ENCODE peak calls at places on chromosomes 13 and 19, in four cellular contexts. One of them, this sample, is unnamed. For H3K27me3 and H3K9me3, the result is how much of the 10 kb centered on the place peaks cover.

GRCh38 chr13:94481966-94482365 is 2.5 kb upstream of the DCT start:
- DNase-seq in upper lobe of right lung: no peak
- DNase-seq in right cardiac atrium: peak
- DNase-seq in neuronal stem cell: no peak
- DNase-seq in this sample: no peak

GRCh38 chr19:39316627-39317321 is 3.9 kb downstream of the LRFN1 start:
- DNase-seq in neuronal stem cell: no peak
- DNase-seq in upper lobe of right lung: no peak
- DNase-seq in right cardiac atrium: no peak
- DNase-seq in this sample: no peak

GRCh38 chr13:109941951-109942350 is 155.6 kb upstream of the IRS2 start:
- DNase-seq in upper lobe of right lung: no peak
- DNase-seq in neuronal stem cell: no peak
- DNase-seq in right cardiac atrium: no peak
- DNase-seq in this sample: no peak

GRCh38 chr13:97125051-97125809 is 96.9 kb upstream of the MBNL2 start:
- DNase-seq in neuronal stem cell: no peak
- DNase-seq in upper lobe of right lung: no peak
- DNase-seq in right cardiac atrium: no peak
- DNase-seq in this sample: no peak

GRCh38 chr19:56088454-56089215 is 32.5 kb downstream of the ZNF787 start:
- DNase-seq in neuronal stem cell: no peak
- DNase-seq in upper lobe of right lung: no peak
- DNase-seq in right cardiac atrium: no peak
- DNase-seq in this sample: no peak

GRCh38 chr19:16760990-16761389 is 41.3 kb downstream of the NWD1 start:
- DNase-seq in neuronal stem cell: no peak
- DNase-seq in upper lobe of right lung: no peak
- DNase-seq in right cardiac atrium: no peak
- DNase-seq in this sample: no peak

GRCh38 chr13:66224644-66225043 is 1005.5 kb downstream of the PCDH9 start:
- DNase-seq in neuronal stem cell: no peak
- DNase-seq in upper lobe of right lung: no peak
- DNase-seq in right cardiac atrium: no peak
- DNase-seq in this sample: no peak

GRCh38 chr13:99610702-99611289 is 109.5 kb downstream of the TM9SF2 start:
- DNase-seq in upper lobe of right lung: no peak
- DNase-seq in neuronal stem cell: no peak
- DNase-seq in right cardiac atrium: no peak
- DNase-seq in this sample: no peak

GRCh38 chr19:38889803-38890202 is 9.6 kb downstream of the SIRT2 start:
- DNase-seq in neuronal stem cell: no peak
- DNase-seq in upper lobe of right lung: no peak
- DNase-seq in right cardiac atrium: no peak
- DNase-seq in this sample: no peak

GRCh38 chr13:45441633-45442032 is 23.1 kb upstream of the COG3 start:
- DNase-seq in neuronal stem cell: no peak
- DNase-seq in upper lobe of right lung: no peak
- DNase-seq in right cardiac atrium: no peak
- DNase-seq in this sample: no peak

GRCh38 chr13:110815471-110816204 is 99.2 kb downstream of the ANKRD10 start:
- DNase-seq in right cardiac atrium: no peak
- DNase-seq in upper lobe of right lung: peak
- DNase-seq in neuronal stem cell: no peak
- DNase-seq in this sample: no peak

GRCh38 chr19:49315111-49315510 is 9.9 kb downstream of the SLC6A16 start:
- DNase-seq in neuronal stem cell: no peak
- DNase-seq in right cardiac atrium: no peak
- DNase-seq in upper lobe of right lung: no peak
- DNase-seq in this sample: no peak

GRCh38 chr13:71864094-71864980 is 2.7 kb downstream of the DACH1 start:
- DNase-seq in right cardiac atrium: peak
- DNase-seq in neuronal stem cell: no peak
- DNase-seq in upper lobe of right lung: peak
- DNase-seq in this sample: no peak

GRCh38 chr19:54464044-54464623 is 556 bp upstream of the LENG9 start:
- DNase-seq in neuronal stem cell: peak
- DNase-seq in right cardiac atrium: peak
- DNase-seq in upper lobe of right lung: peak
- DNase-seq in this sample: peak

GRCh38 chr13:49606747-49607648 is 21.3 kb upstream of the ARL11 start:
- DNase-seq in upper lobe of right lung: peak
- DNase-seq in right cardiac atrium: peak
- DNase-seq in neuronal stem cell: peak
- DNase-seq in this sample: peak

GRCh38 chr19:56566904-56567273 is 379 bp upstream of the ZNF470 start:
- DNase-seq in neuronal stem cell: no peak
- DNase-seq in upper lobe of right lung: peak
- DNase-seq in right cardiac atrium: peak
- DNase-seq in this sample: no peak

GRCh38 chr13:106187501-106187900 is 348.0 kb downstream of the EFNB2 start:
- DNase-seq in right cardiac atrium: no peak
- DNase-seq in upper lobe of right lung: no peak
- DNase-seq in neuronal stem cell: no peak
- DNase-seq in this sample: no peak

DNA sequence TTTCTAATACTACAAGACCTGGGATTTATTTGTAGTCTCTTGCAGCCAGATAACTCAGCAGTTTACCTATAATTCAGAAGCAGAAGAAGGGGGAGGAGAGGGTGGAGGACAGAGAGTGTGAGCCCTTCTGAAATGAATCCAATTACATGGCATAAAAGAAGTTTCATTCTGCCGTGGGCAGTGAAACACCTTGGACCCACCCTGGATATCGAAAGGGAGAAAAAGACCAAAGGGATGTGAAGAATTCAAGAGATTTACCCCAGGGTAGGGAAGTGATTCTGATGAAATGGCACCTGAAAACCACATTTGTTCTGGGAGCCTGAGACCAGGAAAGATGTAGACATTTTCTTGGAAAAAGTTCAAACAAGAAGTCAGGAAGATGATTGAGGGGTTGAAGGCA is 140.9 kb downstream of the NDFIP2 start:
- DNase-seq in upper lobe of right lung: no peak
- DNase-seq in neuronal stem cell: no peak
- DNase-seq in right cardiac atrium: no peak
- DNase-seq in this sample: no peak
- H3K27ac ChIP-seq in upper lobe of right lung: no peak
- H3K27ac ChIP-seq in neuronal stem cell: no peak
- H3K27ac ChIP-seq in right cardiac atrium: no peak
- H3K27ac ChIP-seq in this sample: no peak

DNA sequence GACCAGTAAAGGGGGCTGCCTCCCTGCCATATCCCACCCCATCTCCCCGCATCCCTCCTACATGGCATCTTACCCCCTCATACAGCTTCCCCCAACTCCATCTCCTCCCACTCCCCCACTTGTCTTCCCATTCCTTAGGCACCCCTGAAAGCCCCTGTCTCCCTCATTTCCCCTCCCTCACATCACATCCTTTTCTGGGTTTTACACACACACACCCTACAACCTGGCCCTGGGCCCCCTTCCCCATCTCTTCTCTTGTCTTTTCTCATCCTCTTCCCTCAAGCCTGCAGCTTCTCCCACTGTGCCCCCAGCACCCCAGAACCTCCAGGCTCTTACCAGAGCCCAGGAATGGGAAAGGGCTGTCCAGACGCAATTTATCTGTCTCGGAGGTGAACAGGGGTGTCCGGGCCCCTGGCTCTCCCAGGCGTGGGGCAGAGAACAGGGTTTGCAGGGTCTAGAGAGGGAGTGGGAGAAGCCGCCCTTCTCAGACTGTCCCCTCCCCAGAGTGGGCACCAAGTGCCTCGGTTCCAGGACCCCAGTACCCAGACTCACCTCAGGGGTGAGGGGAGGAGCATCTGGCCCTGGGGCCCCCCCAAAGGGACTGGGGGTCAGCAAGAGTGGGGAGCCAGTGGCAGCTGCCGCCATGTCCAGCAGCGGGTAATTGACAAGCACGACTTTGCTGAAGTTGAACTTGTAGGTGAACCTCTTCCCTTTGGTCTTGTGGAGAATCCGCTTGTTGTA is 19.4 kb downstream of the ERFL start:
- DNase-seq in right cardiac atrium: no peak
- DNase-seq in upper lobe of right lung: no peak
- DNase-seq in neuronal stem cell: no peak
- DNase-seq in this sample: no peak
- H3K27me3 ChIP-seq in right cardiac atrium: under half
- H3K27me3 ChIP-seq in upper lobe of right lung: under half
- H3K27me3 ChIP-seq in neuronal stem cell: under half
- H3K27me3 ChIP-seq in this sample: under half

GRCh38 chr19:12580180-12580694 is 29.0 kb upstream of the ZNF564 start:
- DNase-seq in upper lobe of right lung: no peak
- DNase-seq in neuronal stem cell: no peak
- DNase-seq in right cardiac atrium: no peak
- DNase-seq in this sample: no peak
- H3K9me3 ChIP-seq in upper lobe of right lung: under half
- H3K9me3 ChIP-seq in neuronal stem cell: under half
- H3K9me3 ChIP-seq in right cardiac atrium: under half
- H3K9me3 ChIP-seq in this sample: under half

DNA sequence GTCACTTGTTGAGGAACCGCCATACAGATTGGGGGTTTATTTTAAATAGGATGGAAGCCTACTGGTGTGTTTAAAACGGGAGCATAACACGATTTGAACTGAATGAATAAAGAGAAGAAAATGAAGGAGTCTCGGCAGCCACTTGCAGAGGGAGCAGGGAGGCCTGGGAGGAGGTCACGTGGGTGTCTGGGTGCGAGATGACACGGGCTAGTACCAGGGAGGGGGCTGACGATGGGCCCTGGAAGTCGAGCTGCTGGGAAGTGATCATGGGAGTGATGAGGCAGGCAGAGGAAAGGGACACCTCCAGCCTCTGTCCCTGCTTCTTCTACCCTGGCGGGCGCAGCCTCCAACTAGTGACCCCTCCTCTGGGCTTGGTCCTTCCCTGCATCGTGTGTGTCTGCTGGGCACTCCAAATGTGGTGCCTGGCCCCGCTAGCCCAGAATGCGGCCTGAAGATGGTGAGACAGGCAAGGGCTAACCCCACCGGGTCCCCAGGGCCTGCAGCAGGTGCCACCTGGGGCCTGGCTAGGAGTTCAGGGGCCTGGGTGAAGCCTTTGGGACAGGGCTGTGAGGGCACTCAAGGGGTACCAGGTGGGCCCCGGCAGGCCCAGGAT is 35.5 kb downstream of the CRTC1 start:
- DNase-seq in neuronal stem cell: no peak
- DNase-seq in upper lobe of right lung: no peak
- DNase-seq in right cardiac atrium: no peak
- DNase-seq in this sample: no peak
- H3K27ac ChIP-seq in neuronal stem cell: no peak
- H3K27ac ChIP-seq in upper lobe of right lung: no peak
- H3K27ac ChIP-seq in right cardiac atrium: no peak
- H3K27ac ChIP-seq in this sample: no peak

GRCh38 chr19:4197625-4198466 is 15.4 kb downstream of the ANKRD24 start:
- DNase-seq in neuronal stem cell: no peak
- DNase-seq in right cardiac atrium: no peak
- DNase-seq in upper lobe of right lung: no peak
- DNase-seq in this sample: no peak

GRCh38 chr19:4198467-4199126 is 16.1 kb downstream of the ANKRD24 start:
- DNase-seq in neuronal stem cell: no peak
- DNase-seq in right cardiac atrium: no peak
- DNase-seq in upper lobe of right lung: no peak
- DNase-seq in this sample: no peak

GRCh38 chr19:4199699-4200293 is 17.3 kb downstream of the ANKRD24 start:
- DNase-seq in upper lobe of right lung: no peak
- DNase-seq in right cardiac atrium: no peak
- DNase-seq in neuronal stem cell: no peak
- DNase-seq in this sample: no peak

GRCh38 chr19:4200940-4201542 is 18.6 kb downstream of the ANKRD24 start:
- DNase-seq in upper lobe of right lung: no peak
- DNase-seq in right cardiac atrium: no peak
- DNase-seq in neuronal stem cell: no peak
- DNase-seq in this sample: no peak

GRCh38 chr19:4201798-4202197 is 19.3 kb downstream of the ANKRD24 start:
- DNase-seq in upper lobe of right lung: no peak
- DNase-seq in right cardiac atrium: no peak
- DNase-seq in neuronal stem cell: no peak
- DNase-seq in this sample: no peak
- H3K27me3 ChIP-seq in upper lobe of right lung: under half
- H3K27me3 ChIP-seq in right cardiac atrium: under half
- H3K27me3 ChIP-seq in neuronal stem cell: under half
- H3K27me3 ChIP-seq in this sample: under half

DNA sequence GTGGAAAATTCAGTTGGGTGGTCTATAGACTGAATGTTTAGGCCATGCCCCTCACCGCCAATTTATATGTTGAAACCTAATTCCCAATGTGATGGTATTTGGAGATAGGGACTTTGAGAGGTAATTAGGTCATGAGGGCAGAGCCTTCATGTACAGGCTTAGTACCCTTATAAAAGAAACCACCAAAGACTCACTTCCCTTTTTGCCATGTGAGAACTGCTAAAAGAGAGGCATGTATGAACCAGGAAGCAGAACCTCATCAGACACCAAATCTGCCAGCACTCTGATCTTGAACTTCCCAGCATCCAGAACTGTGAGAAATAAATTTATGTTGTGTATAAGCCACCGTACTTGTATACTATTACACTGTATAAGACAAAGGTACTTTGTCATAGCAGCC is 40.6 kb downstream of the UQCRFS1 start:
- DNase-seq in right cardiac atrium: no peak
- DNase-seq in neuronal stem cell: no peak
- DNase-seq in upper lobe of right lung: no peak
- DNase-seq in this sample: no peak
- H3K9me3 ChIP-seq in right cardiac atrium: under half
- H3K9me3 ChIP-seq in neuronal stem cell: under half
- H3K9me3 ChIP-seq in upper lobe of right lung: under half
- H3K9me3 ChIP-seq in this sample: under half

DNA sequence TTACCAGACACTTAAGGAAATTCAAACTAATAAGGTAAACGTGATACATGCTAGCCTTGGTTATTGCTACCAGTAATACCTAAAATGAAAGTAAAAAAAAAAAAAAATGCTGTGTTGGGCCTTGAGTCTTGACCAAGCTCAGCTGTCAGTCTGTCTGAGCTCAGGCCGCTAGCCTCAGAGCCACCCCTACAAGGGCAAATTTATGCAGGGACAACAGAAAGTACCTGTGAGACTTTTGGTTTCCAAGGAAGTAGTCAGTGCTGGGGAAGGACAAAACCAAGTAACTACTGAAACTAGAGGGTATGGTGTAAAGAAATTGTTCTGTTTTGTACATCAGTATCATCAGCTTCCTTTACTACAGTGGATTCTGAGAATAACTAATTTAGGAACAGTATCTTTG is 134.3 kb upstream of the SLITRK5 start:
- DNase-seq in upper lobe of right lung: no peak
- DNase-seq in neuronal stem cell: no peak
- DNase-seq in right cardiac atrium: no peak
- DNase-seq in this sample: no peak
- H3K27ac ChIP-seq in upper lobe of right lung: no peak
- H3K27ac ChIP-seq in neuronal stem cell: no peak
- H3K27ac ChIP-seq in right cardiac atrium: no peak
- H3K27ac ChIP-seq in this sample: no peak

DNA sequence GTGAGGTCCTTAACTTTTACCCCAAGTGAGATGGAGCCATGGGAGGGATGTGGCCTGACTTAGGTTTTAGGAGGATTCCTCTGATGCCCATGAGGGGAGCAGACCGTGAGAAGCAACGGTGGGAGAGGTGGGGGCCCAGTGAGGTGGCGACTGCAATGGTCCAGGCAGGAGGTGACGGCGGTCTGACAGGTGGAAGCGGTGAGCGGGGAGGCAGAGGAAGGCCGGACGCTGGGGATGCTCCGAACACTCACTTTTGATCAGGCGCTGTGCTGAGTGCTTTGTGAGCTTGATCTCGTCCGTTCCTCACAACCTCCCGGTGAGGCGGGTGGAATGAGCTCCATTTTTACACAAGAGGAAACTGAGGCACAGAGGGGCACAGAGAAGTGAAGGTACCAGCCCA is 11.6 kb downstream of the NOVA2 start:
- DNase-seq in right cardiac atrium: no peak
- DNase-seq in upper lobe of right lung: no peak
- DNase-seq in neuronal stem cell: no peak
- DNase-seq in this sample: no peak
- H3K27me3 ChIP-seq in right cardiac atrium: under half
- H3K27me3 ChIP-seq in upper lobe of right lung: under half
- H3K27me3 ChIP-seq in neuronal stem cell: under half
- H3K27me3 ChIP-seq in this sample: under half

This sample was measured in CD8-positive, alpha-beta memory T cell.